ENCODE peak calls at places on chromosomes 7 and 10, in five cellular contexts. Y is nucleus accumbens, O is NCI-H2081, K is AG08396, T is NCI-H1105 treated with DMSO at 0.1 percent for 48 hours. X is an unnamed sample.

GRCh38 chr10:11379771-11380170 is 231.7 kb downstream of the USP6NL start:
- DNase-seq in T (peak), O (no peak), K (no peak), Y (no peak), X (peak)

GRCh38 chr7:138610671-138611170 is 90.4 kb downstream of the SVOPL start:
- DNase-seq in T (no peak), K (no peak), O (no peak), Y (no peak), X (no peak)

GRCh38 chr7:1700536-1701333 is 30.7 kb downstream of the ELFN1 start:
- DNase-seq in K (no peak), O (no peak), Y (no peak), T (no peak), X (no peak)

GRCh38 chr7:39172137-39172536 is 194.4 kb downstream of the POU6F2 start:
- DNase-seq in O (no peak), T (no peak), Y (no peak), K (no peak), X (no peak)

GRCh38 chr7:139587535-139587934 is 64.0 kb downstream of the CLEC2L start:
- DNase-seq in K (no peak), O (no peak), Y (no peak), T (no peak), X (no peak)

GRCh38 chr7:38748056-38748610 is 117.0 kb upstream of the AMPH start:
- DNase-seq in Y (no peak), T (no peak), O (no peak), K (no peak), X (peak)

GRCh38 chr10:83012866-83013265 is 1126.4 kb upstream of the GHITM start:
- DNase-seq in O (no peak), K (no peak), Y (no peak), T (no peak), X (no peak)

GRCh38 chr10:71598673-71599072 is 120.9 kb downstream of the C10orf105 start:
- DNase-seq in T (no peak), O (no peak), Y (peak), K (peak), X (peak)

GRCh38 chr10:74418285-74418872 is 267.4 kb downstream of the ADK start:
- DNase-seq in K (no peak), T (peak), Y (peak), O (peak), X (peak)

GRCh38 chr10:109886037-109886787 is 37.1 kb downstream of the XPNPEP1 start:
- DNase-seq in Y (no peak), O (no peak), K (no peak), T (no peak), X (no peak)

GRCh38 chr7:45178241-45179225 is 20.9 kb downstream of the RAMP3 start:
- DNase-seq in O (no peak), K (no peak), Y (no peak), T (no peak), X (peak)

GRCh38 chr10:69349542-69349888 is 67.2 kb downstream of the TACR2 start:
- DNase-seq in O (no peak), T (no peak), K (no peak), Y (no peak), X (no peak)

GRCh38 chr7:24700446-24701044 is 56.7 kb downstream of the GSDME start:
- DNase-seq in T (no peak), K (no peak), Y (no peak), O (no peak), X (no peak)

GRCh38 chr10:132946311-132946710 is 3.9 kb upstream of the CFAP46 start:
- DNase-seq in T (no peak), O (no peak), Y (no peak), K (no peak), X (no peak)

GRCh38 chr10:22702348-22702747 is 12.0 kb downstream of the PIP4K2A start:
- DNase-seq in O (no peak), K (no peak), Y (no peak), T (no peak), X (no peak)

X was measured in cerebellar cortex.